ENCODE peak calls at places on chromosomes 5 and 9, in five cellular contexts. R, H, Y, B and M are unnamed samples.

GRCh38 chr9:113210815-113211214 is 10.3 kb downstream of the FKBP15 start:
- DNase-seq in R (peak), H (no peak), Y (no peak), B (no peak), M (no peak)

GRCh38 chr5:1190915-1191314 is 10.5 kb upstream of the SLC6A19 start:
- DNase-seq in R (no peak), H (no peak), Y (no peak), B (no peak), M (no peak)

GRCh38 chr9:20524776-20525175 is 97.5 kb downstream of the MLLT3 start:
- DNase-seq in R (no peak), H (no peak), Y (no peak), B (no peak), M (no peak)

GRCh38 chr5:72156921-72157320 is 49.6 kb downstream of the MAP1B start:
- DNase-seq in R (no peak), H (peak), Y (no peak), B (no peak), M (no peak)

GRCh38 chr5:95760291-95761191 is 29.4 kb downstream of the RHOBTB3 start:
- DNase-seq in R (no peak), H (peak), Y (no peak), B (no peak), M (no peak)

GRCh38 chr9:126108240-126108639 is 218.4 kb upstream of the MVB12B start:
- DNase-seq in R (peak), H (no peak), Y (no peak), B (no peak), M (no peak)

GRCh38 chr5:14706615-14707021 is 42.1 kb downstream of the OTULIN start:
- DNase-seq in R (no peak), H (peak), Y (no peak), B (no peak), M (no peak)

GRCh38 chr9:117744856-117745389 is 40.7 kb downstream of the TLR4 start:
- DNase-seq in R (no peak), H (no peak), Y (no peak), B (no peak), M (peak)

GRCh38 chr9:125374443-125375309 is 113.0 kb downstream of the GAPVD1 start:
- DNase-seq in R (peak), H (peak), Y (peak), B (peak), M (peak)

GRCh38 chr5:172778223-172778814 is 7.3 kb upstream of the DUSP1 start:
- DNase-seq in R (peak), H (peak), Y (peak), B (peak), M (no peak)

GRCh38 chr9:35277649-35278359 is 116.0 kb downstream of the UNC13B start:
- DNase-seq in R (peak), H (peak), Y (no peak), B (no peak), M (no peak)

GRCh38 chr9:93579711-93580516 is 3.5 kb downstream of the PHF2 start:
- DNase-seq in R (no peak), H (no peak), Y (no peak), B (peak), M (no peak)

GRCh38 chr9:121133104-121133816 is 58.5 kb downstream of the CNTRL start:
- DNase-seq in R (peak), H (no peak), Y (no peak), B (peak), M (no peak)

GRCh38 chr9:29213374-29214161 is 1640.3 kb upstream of the C9orf72 start:
- DNase-seq in R (no peak), H (no peak), Y (no peak), B (peak), M (peak)

GRCh38 chr5:1139806-1140187 is 27.9 kb upstream of the SLC12A7 start:
- DNase-seq in R (no peak), H (no peak), Y (no peak), B (no peak), M (no peak)

GRCh38 chr5:135878156-135878620 is 17.5 kb downstream of the IL9 start:
- DNase-seq in R (no peak), H (no peak), Y (no peak), B (no peak), M (no peak)

GRCh38 chr5:88883566-88884434 is 816 bp upstream of the MEF2C start:
- DNase-seq in R (peak), H (peak), Y (peak), B (peak), M (peak)

GRCh38 chr5:91136271-91136670 is 246.8 kb downstream of the ARRDC3 start:
- DNase-seq in R (no peak), H (peak), Y (no peak), B (no peak), M (no peak)

GRCh38 chr9:115969096-115969495 is 184.5 kb upstream of the PAPPA start:
- DNase-seq in R (no peak), H (no peak), Y (no peak), B (no peak), M (no peak)

GRCh38 chr5:32531885-32532520 is 53.4 kb upstream of the SUB1 start:
- DNase-seq in R (no peak), H (peak), Y (no peak), B (no peak), M (no peak)

GRCh38 chr9:74147906-74148305 is 349.2 kb upstream of the RORB start:
- DNase-seq in R (no peak), H (no peak), Y (no peak), B (no peak), M (no peak)

GRCh38 chr5:160033546-160034252 is 24.8 kb downstream of the TTC1 start:
- DNase-seq in R (no peak), H (no peak), Y (no peak), B (no peak), M (no peak)
- H3K4me3 ChIP-seq in R (no peak), H (no peak), Y (no peak), B (no peak), M (no peak)

GRCh38 chr9:16475257-16475656 is 395.2 kb downstream of the BNC2 start:
- DNase-seq in R (no peak), H (no peak), Y (no peak), B (no peak), M (no peak)
- TF ChIP-seq POLR2A in R (no peak), H (no peak), Y (no peak), B (no peak), M (no peak)

GRCh38 chr9:88302579-88303324 is 85.5 kb upstream of the SPIN1 start:
- DNase-seq in R (no peak), H (no peak), Y (no peak), B (no peak), M (no peak)
- H3K4me3 ChIP-seq in R (no peak), H (no peak), Y (no peak), B (no peak), M (no peak)

DNA sequence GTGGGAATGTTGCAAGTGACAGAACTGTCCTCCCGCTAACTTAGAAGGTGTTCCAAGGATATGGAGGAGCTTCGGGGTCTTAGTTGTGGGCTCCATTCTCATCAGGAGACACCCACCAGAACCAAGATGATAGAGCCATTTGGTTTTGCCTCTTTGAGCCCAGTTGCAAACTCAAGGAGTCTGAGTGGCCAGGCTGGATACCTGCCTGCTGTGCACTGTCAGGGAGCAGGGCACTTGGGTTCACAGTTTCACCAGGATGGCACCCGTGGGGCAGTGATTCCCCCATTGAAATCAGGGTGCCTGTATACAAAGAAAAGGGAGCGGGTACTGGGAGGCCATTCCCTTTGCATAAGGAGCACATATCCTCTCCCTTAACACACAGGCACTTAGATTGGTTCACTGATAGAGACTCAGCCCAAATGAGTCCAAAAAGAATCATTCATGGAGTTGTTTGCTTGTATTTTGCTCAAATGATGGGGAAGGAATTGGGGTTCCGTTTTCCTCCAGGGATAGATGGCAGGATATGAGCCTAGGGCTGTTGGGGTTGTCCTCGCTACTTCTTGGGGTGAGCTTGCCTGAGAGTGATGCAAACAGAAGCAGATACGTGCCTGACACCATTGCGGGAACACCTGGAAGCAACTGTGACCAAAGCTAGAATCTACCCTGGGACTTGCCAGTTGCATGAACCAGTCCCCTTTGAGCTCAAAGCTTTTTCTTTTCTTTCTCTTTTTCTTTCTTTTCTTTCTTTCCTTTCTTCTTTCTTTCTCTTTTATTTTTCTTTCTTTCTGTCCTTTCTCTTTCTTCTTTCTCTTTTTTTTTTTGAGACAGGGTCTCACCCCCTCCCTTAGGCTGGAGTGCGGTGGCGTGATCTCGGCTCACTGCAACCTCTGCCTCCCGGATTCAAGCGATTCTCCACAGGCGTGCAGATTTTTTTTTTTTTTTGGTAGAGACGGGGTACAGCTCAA is 1.3 kb upstream of the PRR7 start:
- DNase-seq in R (no peak), H (no peak), Y (no peak), B (no peak), M (no peak)
- TF ChIP-seq POLR2A in R (no peak), H (no peak), Y (no peak), B (no peak), M (no peak)

GRCh38 chr9:133814586-133815090 is 76.5 kb upstream of the SARDH start:
- DNase-seq in R (no peak), H (no peak), Y (no peak), B (no peak), M (no peak)
- H3K4me3 ChIP-seq in R (no peak), H (no peak), Y (no peak), B (no peak), M (no peak)

GRCh38 chr5:108867661-108868060 is 120.0 kb downstream of the FER start:
- DNase-seq in R (no peak), H (no peak), Y (no peak), B (no peak), M (no peak)
- TF ChIP-seq POLR2A in R (no peak), H (no peak), Y (no peak), B (no peak), M (no peak)

DNA sequence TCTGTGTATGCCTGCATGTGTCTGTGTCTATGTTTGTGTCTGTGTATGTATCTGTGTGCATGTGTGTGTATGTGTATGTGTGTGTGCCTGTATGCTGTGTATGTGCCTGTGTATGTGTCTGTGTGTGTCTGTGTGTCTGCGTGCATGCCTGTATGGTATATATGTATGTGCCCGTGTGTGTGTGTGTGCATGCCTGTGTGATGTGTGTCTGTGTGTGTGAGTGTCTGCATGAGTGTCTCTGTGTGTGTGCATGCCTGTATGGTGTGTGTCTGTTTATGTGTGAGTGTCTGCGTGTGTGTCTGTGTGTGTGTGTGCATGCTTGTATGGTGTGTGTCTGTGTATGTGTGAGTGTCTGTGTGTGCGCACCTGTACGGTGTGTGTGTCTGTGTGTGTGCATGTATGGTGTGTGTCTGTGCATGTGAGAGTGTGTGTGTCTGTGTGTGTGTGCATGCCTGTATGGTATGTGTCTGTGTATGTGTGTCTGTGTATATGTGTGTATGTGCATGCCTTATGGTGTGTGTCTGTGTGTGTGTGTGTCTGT is 137.1 kb upstream of the IRX2 start:
- DNase-seq in R (no peak), H (no peak), Y (no peak), B (no peak), M (no peak)
- H3K4me3 ChIP-seq in R (no peak), H (no peak), Y (no peak), B (no peak), M (no peak)

GRCh38 chr5:179553875-179554274 is 3.5 kb downstream of the RUFY1 start:
- DNase-seq in R (peak), H (peak), Y (no peak), B (no peak), M (no peak)

GRCh38 chr5:179553006-179553405 is 2.7 kb downstream of the RUFY1 start:
- DNase-seq in R (no peak), H (no peak), Y (no peak), B (no peak), M (no peak)

GRCh38 chr5:179554981-179555380 is 4.6 kb downstream of the RUFY1 start:
- DNase-seq in R (no peak), H (no peak), Y (no peak), B (no peak), M (no peak)

GRCh38 chr5:179550511-179551342 is at the start of gene RUFY1:
- DNase-seq in R (peak), H (peak), Y (peak), B (peak), M (peak)

GRCh38 chr5:179549973-179550510 is 312 bp upstream of the RUFY1 start:
- DNase-seq in R (no peak), H (no peak), Y (no peak), B (no peak), M (no peak)
- TF ChIP-seq POLR2A in R (no peak), H (no peak), Y (no peak), B (no peak), M (no peak)

DNA sequence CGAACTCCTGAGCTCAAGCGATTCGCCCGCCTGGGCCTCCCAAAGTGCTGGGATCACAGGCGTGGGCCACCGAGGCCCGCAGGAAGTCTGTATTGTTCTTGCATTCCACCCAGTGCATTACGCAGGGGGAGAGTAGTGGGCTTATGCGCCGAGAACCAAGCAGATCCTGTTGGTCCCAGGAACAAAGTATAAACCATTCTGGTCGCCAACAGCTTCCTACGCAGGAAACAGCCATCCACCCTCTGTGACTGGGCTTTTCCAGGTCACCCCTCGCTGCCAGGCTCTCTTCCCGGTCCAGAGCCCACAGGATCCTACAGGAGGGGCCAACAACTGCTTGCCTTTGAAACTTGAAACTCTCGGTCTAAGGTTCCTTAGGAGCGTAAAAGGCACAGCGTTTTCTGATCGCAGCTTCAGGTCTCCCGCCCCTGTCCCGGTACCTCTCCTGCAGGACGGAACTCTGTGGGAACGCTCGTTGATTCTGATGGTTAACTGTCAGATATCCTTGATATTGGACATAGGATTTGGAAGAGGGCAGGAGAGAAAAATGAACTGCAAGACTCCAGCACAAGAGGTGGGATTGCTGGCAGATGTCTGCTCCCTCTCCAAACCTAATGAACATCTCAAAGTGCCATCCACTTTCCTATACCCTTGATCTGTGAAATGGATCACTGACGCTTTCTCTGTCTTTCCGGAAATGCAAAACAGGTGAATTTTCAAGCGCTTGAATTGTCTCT is 4.2 kb upstream of the ANXA2R start:
- DNase-seq in R (peak), H (peak), Y (no peak), B (no peak), M (no peak)
- H3K4me3 ChIP-seq in R (no peak), H (peak), Y (no peak), B (peak), M (peak)